ENCODE peak calls at places on chromosomes 4 and X, in five cellular contexts. One of them, this sample, is unnamed.
A peak's percentile ranks its signal among the peaks of the same experiment; 100 is the strongest.

GRCh38 chr4:13548059-13548983 is 4.0 kb upstream of the NKX3-2 start:
- DNase-seq in breast epithelium: no peak
- DNase-seq in cardiac muscle cell: no peak
- DNase-seq in IMR-90: no peak
- DNase-seq in astrocyte: no peak
- DNase-seq in this sample: no peak

GRCh38 chrX:24371391-24371972 is 11.0 kb downstream of the SUPT20HL1 start:
- DNase-seq in breast epithelium: no peak
- DNase-seq in cardiac muscle cell: peak; percentile 87
- DNase-seq in IMR-90: peak; percentile 47
- DNase-seq in astrocyte: peak; percentile 30
- DNase-seq in this sample: peak; percentile 15

GRCh38 chrX:130577431-130577830 is 175.6 kb downstream of the RBMX2 start:
- DNase-seq in breast epithelium: no peak
- DNase-seq in cardiac muscle cell: no peak
- DNase-seq in IMR-90: no peak
- DNase-seq in astrocyte: no peak
- DNase-seq in this sample: no peak

GRCh38 chr4:26212528-26212927 is 108.3 kb upstream of the RBPJ start:
- DNase-seq in breast epithelium: no peak
- DNase-seq in cardiac muscle cell: no peak
- DNase-seq in IMR-90: no peak
- DNase-seq in astrocyte: no peak
- DNase-seq in this sample: no peak

GRCh38 chrX:30887721-30888120 is 1.3 kb downstream of the TAB3 start:
- DNase-seq in breast epithelium: no peak
- DNase-seq in cardiac muscle cell: no peak
- DNase-seq in IMR-90: no peak
- DNase-seq in astrocyte: no peak
- DNase-seq in this sample: no peak

GRCh38 chrX:43469391-43470054 is 186.6 kb upstream of the MAOA start:
- DNase-seq in breast epithelium: no peak
- DNase-seq in cardiac muscle cell: no peak
- DNase-seq in IMR-90: no peak
- DNase-seq in astrocyte: no peak
- DNase-seq in this sample: no peak

GRCh38 chr4:17817027-17817426 is 6.2 kb downstream of the NCAPG start:
- DNase-seq in breast epithelium: no peak
- DNase-seq in cardiac muscle cell: peak; percentile 56
- DNase-seq in IMR-90: peak; percentile 78
- DNase-seq in astrocyte: peak; percentile 62
- DNase-seq in this sample: peak; percentile 38

GRCh38 chrX:113399501-113400192 is 559.0 kb upstream of the AMOT start:
- DNase-seq in breast epithelium: no peak
- DNase-seq in cardiac muscle cell: no peak
- DNase-seq in IMR-90: no peak
- DNase-seq in astrocyte: peak; percentile 52
- DNase-seq in this sample: no peak

GRCh38 chr4:86033171-86033570 is 326.7 kb downstream of the MAPK10 start:
- DNase-seq in breast epithelium: peak; percentile 61
- DNase-seq in cardiac muscle cell: peak; percentile 86
- DNase-seq in IMR-90: peak; percentile 41
- DNase-seq in astrocyte: peak; percentile 90
- DNase-seq in this sample: no peak

GRCh38 chrX:18639280-18639679 is 32.6 kb downstream of the RS1 start:
- DNase-seq in breast epithelium: no peak
- DNase-seq in cardiac muscle cell: no peak
- DNase-seq in IMR-90: no peak
- DNase-seq in astrocyte: no peak
- DNase-seq in this sample: no peak

GRCh38 chr4:155444695-155445094 is 67.9 kb upstream of the MAP9 start:
- DNase-seq in breast epithelium: no peak
- DNase-seq in cardiac muscle cell: no peak
- DNase-seq in IMR-90: no peak
- DNase-seq in astrocyte: no peak
- DNase-seq in this sample: no peak

GRCh38 chrX:99184153-99184552 is 1225.9 kb downstream of the PCDH19 start:
- DNase-seq in breast epithelium: no peak
- DNase-seq in cardiac muscle cell: no peak
- DNase-seq in IMR-90: no peak
- DNase-seq in astrocyte: no peak
- DNase-seq in this sample: no peak

GRCh38 chr4:26406346-26406975 is 83.8 kb downstream of the CCKAR start:
- DNase-seq in breast epithelium: no peak
- DNase-seq in cardiac muscle cell: no peak
- DNase-seq in IMR-90: peak; percentile 36
- DNase-seq in astrocyte: no peak
- DNase-seq in this sample: no peak

GRCh38 chr4:112210777-112211176 is 20.8 kb upstream of the AP1AR start:
- DNase-seq in breast epithelium: no peak
- DNase-seq in cardiac muscle cell: no peak
- DNase-seq in IMR-90: no peak
- DNase-seq in astrocyte: no peak
- DNase-seq in this sample: no peak
- H3K4me1 ChIP-seq in breast epithelium: no peaks in the 10 kb centered on the region
- H3K4me1 ChIP-seq in cardiac muscle cell: no peaks in the 10 kb centered on the region
- H3K4me1 ChIP-seq in IMR-90: peaks cover 3% of the 10 kb centered on the region
- H3K4me1 ChIP-seq in astrocyte: no peaks in the 10 kb centered on the region
- H3K4me1 ChIP-seq in this sample: no peaks in the 10 kb centered on the region

GRCh38 chr4:139735381-139736256 is 70.0 kb downstream of the MGST2 start:
- DNase-seq in breast epithelium: no peak
- DNase-seq in cardiac muscle cell: peak; percentile 66
- DNase-seq in IMR-90: no peak
- DNase-seq in astrocyte: peak; percentile 8
- DNase-seq in this sample: no peak
- H3K4me1 ChIP-seq in breast epithelium: peaks cover 2% of the 10 kb centered on the region
- H3K4me1 ChIP-seq in cardiac muscle cell: peaks cover 60% of the 10 kb centered on the region
- H3K4me1 ChIP-seq in IMR-90: peaks cover 10% of the 10 kb centered on the region
- H3K4me1 ChIP-seq in astrocyte: peaks cover 24% of the 10 kb centered on the region
- H3K4me1 ChIP-seq in this sample: no peaks in the 10 kb centered on the region

GRCh38 chrX:35445912-35446311 is 352.2 kb upstream of the MAGEB16 start:
- DNase-seq in breast epithelium: no peak
- DNase-seq in cardiac muscle cell: no peak
- DNase-seq in IMR-90: no peak
- DNase-seq in astrocyte: no peak
- DNase-seq in this sample: no peak

GRCh38 chrX:35439692-35440091 is 358.4 kb upstream of the MAGEB16 start:
- DNase-seq in breast epithelium: no peak
- DNase-seq in cardiac muscle cell: no peak
- DNase-seq in IMR-90: no peak
- DNase-seq in astrocyte: no peak
- DNase-seq in this sample: no peak

GRCh38 chrX:35439042-35439639 is 359.0 kb upstream of the MAGEB16 start:
- DNase-seq in breast epithelium: no peak
- DNase-seq in cardiac muscle cell: peak; percentile 23
- DNase-seq in IMR-90: no peak
- DNase-seq in astrocyte: no peak
- DNase-seq in this sample: no peak

DNA sequence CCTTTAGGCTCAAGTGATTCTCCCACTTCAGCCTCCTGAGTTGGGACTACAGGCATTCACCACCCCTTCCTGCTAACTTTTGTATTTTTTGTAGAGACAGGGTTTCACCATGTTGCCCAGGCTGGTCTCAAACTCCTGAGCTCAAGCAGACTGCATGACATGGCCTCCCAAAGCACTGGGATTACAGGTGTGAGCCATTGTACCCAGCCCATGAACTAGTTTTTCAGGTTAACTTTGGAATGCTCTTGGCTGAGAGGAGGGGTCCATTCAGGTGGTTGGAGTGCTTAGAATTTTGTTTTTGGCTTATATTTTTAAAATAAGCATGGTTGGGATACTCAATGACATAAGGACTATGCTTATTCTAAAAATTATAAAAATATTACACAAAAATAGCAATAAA is 355.7 kb upstream of the MAGEB16 start:
- DNase-seq in breast epithelium: no peak
- DNase-seq in cardiac muscle cell: no peak
- DNase-seq in IMR-90: no peak
- DNase-seq in astrocyte: no peak
- DNase-seq in this sample: no peak
- H3K4me1 ChIP-seq in breast epithelium: no peaks in the 10 kb centered on the region
- H3K4me1 ChIP-seq in cardiac muscle cell: no peaks in the 10 kb centered on the region
- H3K4me1 ChIP-seq in IMR-90: no peaks in the 10 kb centered on the region
- H3K4me1 ChIP-seq in astrocyte: no peaks in the 10 kb centered on the region
- H3K4me1 ChIP-seq in this sample: no peaks in the 10 kb centered on the region

GRCh38 chrX:68109162-68109561 is 324.1 kb downstream of the OPHN1 start:
- DNase-seq in breast epithelium: no peak
- DNase-seq in cardiac muscle cell: no peak
- DNase-seq in IMR-90: no peak
- DNase-seq in astrocyte: no peak
- DNase-seq in this sample: no peak

GRCh38 chrX:68113837-68114572 is 319.3 kb downstream of the OPHN1 start:
- DNase-seq in breast epithelium: no peak
- DNase-seq in cardiac muscle cell: no peak
- DNase-seq in IMR-90: no peak
- DNase-seq in astrocyte: no peak
- DNase-seq in this sample: no peak

GRCh38 chrX:68114573-68115199 is 318.6 kb downstream of the OPHN1 start:
- DNase-seq in breast epithelium: no peak
- DNase-seq in cardiac muscle cell: no peak
- DNase-seq in IMR-90: peak; percentile 16
- DNase-seq in astrocyte: peak; percentile 23
- DNase-seq in this sample: no peak

GRCh38 chrX:68112321-68112720 is 321.0 kb downstream of the OPHN1 start:
- DNase-seq in breast epithelium: no peak
- DNase-seq in cardiac muscle cell: no peak
- DNase-seq in IMR-90: peak; percentile 44
- DNase-seq in astrocyte: peak; percentile 64
- DNase-seq in this sample: no peak
- H3K4me1 ChIP-seq in breast epithelium: no peaks in the 10 kb centered on the region
- H3K4me1 ChIP-seq in cardiac muscle cell: no peaks in the 10 kb centered on the region
- H3K4me1 ChIP-seq in IMR-90: no peaks in the 10 kb centered on the region
- H3K4me1 ChIP-seq in astrocyte: peaks cover 12% of the 10 kb centered on the region
- H3K4me1 ChIP-seq in this sample: no peaks in the 10 kb centered on the region

DNA sequence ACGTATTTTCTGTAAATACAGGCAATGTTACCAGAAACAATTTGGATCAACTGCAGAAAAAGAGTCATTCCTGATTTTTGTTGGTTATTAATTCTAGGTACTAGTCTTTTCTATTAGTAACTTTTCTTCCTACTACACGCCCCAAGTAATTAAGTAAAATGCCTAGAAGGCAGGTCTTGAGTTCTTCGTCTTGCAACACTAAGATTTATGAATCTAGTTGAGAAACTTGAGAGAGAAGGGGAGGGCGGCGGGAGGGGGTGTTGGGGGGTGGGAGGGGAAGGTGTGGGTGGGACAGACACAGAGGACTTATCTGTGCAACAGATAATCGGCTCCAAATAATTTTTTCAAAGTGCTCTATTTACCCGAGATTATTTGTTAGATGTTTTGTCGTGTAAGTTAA is 3.0 kb downstream of the RAP2C start:
- DNase-seq in breast epithelium: no peak
- DNase-seq in cardiac muscle cell: no peak
- DNase-seq in IMR-90: no peak
- DNase-seq in astrocyte: no peak
- DNase-seq in this sample: peak; percentile 18
- H3K4me1 ChIP-seq in breast epithelium: no peaks in the 10 kb centered on the region
- H3K4me1 ChIP-seq in cardiac muscle cell: peaks cover 29% of the 10 kb centered on the region
- H3K4me1 ChIP-seq in IMR-90: no peaks in the 10 kb centered on the region
- H3K4me1 ChIP-seq in astrocyte: peaks cover 3% of the 10 kb centered on the region
- H3K4me1 ChIP-seq in this sample: peaks cover 25% of the 10 kb centered on the region

DNA sequence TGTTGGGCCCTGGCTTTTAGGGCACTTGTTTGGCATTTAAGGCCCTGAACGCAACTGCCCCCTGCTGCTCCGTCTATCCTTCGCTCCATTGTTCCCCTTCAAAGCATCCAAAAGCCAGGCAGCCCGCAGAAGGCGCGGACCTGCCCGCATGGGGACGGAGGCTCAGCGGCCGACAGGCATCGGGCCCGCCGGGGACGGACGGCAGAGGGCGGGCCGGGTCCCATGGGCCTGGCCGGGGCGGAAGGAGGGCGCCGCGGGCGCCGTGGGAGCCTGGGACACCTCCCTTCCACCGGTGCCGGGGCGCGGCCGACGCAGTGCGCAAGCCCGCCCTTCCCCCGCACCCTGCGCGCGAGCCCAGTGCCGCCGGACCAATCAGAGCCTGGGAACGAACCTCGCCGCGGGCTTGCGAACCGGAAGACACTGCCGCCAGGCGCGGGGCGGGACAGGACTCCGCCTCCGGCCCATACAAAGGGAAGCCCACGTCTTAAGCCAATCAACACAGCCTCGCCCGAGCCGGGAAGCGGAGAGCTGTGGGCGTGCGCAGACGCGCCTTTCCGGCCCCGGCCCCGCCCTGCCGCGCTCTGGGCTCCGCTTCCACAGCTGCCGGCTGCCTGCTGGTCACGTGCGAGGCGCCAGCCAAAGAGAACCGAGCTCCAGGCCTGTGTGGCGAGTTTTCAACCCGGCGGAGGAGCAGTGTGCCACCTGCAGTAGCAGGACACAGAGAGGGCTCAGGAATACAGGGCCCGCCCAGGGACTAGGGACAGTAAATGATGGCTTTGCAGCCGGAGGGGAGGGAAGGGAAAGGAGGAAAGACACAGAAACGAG is 2.1 kb upstream of the ARHGAP4 start:
- DNase-seq in breast epithelium: peak; percentile 97
- DNase-seq in cardiac muscle cell: peak; percentile 94
- DNase-seq in IMR-90: peak; percentile 98
- DNase-seq in astrocyte: peak; percentile 95
- DNase-seq in this sample: peak; percentile 94
- H3K4me1 ChIP-seq in breast epithelium: no peaks in the 10 kb centered on the region
- H3K4me1 ChIP-seq in cardiac muscle cell: peaks cover 11% of the 10 kb centered on the region
- H3K4me1 ChIP-seq in IMR-90: peaks cover 2% of the 10 kb centered on the region
- H3K4me1 ChIP-seq in astrocyte: peaks cover 10% of the 10 kb centered on the region
- H3K4me1 ChIP-seq in this sample: peaks cover 18% of the 10 kb centered on the region

GRCh38 chr4:81622474-81623198 is 150.9 kb upstream of the RASGEF1B start:
- DNase-seq in breast epithelium: no peak
- DNase-seq in cardiac muscle cell: no peak
- DNase-seq in IMR-90: no peak
- DNase-seq in astrocyte: no peak
- DNase-seq in this sample: no peak
- H3K4me1 ChIP-seq in breast epithelium: no peaks in the 10 kb centered on the region
- H3K4me1 ChIP-seq in cardiac muscle cell: peaks cover 3% of the 10 kb centered on the region
- H3K4me1 ChIP-seq in IMR-90: no peaks in the 10 kb centered on the region
- H3K4me1 ChIP-seq in astrocyte: no peaks in the 10 kb centered on the region
- H3K4me1 ChIP-seq in this sample: no peaks in the 10 kb centered on the region

DNA sequence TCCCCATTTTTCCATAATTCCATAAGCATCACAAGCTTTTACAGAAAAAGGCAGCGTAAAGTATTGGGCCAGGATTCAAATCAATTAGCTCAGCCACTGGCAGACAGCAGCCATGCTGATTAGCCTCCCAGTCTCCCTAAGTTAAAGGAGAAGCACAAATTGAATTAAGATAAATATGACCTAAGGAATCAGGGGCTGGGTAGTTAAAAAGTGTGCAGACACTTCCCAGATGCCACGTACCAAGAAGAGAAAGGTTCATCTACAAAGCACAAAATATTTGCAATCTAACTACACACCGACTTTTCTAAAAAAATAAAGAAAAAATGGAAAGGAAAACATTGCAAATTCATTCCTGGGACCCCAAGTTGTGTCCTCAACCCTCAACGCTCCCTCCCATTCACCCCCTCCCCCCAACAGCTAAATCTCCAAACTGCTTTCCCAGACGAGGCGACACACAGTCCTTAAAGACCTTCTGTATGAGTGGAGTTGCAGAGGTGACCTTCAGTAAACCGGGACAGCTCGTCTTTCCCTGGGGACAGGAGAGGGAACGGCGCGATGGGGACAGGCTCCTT is 1.2 kb downstream of the GRSF1 start:
- DNase-seq in breast epithelium: no peak
- DNase-seq in cardiac muscle cell: no peak
- DNase-seq in IMR-90: peak; percentile 10
- DNase-seq in astrocyte: peak; percentile 35
- DNase-seq in this sample: no peak
- H3K4me1 ChIP-seq in breast epithelium: no peaks in the 10 kb centered on the region
- H3K4me1 ChIP-seq in cardiac muscle cell: peaks cover 10% of the 10 kb centered on the region
- H3K4me1 ChIP-seq in IMR-90: peaks cover 8% of the 10 kb centered on the region
- H3K4me1 ChIP-seq in astrocyte: no peaks in the 10 kb centered on the region
- H3K4me1 ChIP-seq in this sample: peaks cover 22% of the 10 kb centered on the region

This sample was measured in naive thymus-derived CD4-positive, alpha-beta T cell.